ENCODE peak calls at places on chromosomes 16 and 17, in ten cellular contexts. B is NCI-H1105 treated with DMSO at 0.1 percent for 48 hours; L is nephron progenitor cell; C is activated CD4-positive, alpha-beta T cell treated with anti-CD3 and anti-CD28 coated beads, Interleukin-2, amount 10 ng/mL, durations not matched to agents 7 days and 5 days; P is T-helper 17 cell; V is head of caudate nucleus; F is skeletal muscle cell; H is stimulated activated CD8-positive, alpha-beta memory T cell treated with anti-CD3 and anti-CD28 coated beads, Interleukin-2, amount 100 ng/mL, for 48 hours; M is stimulated activated CD4-positive, alpha-beta T cell treated with anti-CD3 and anti-CD28 coated beads, Interleukin-4, amount 100 ng/mL, for 24 hours; J is H7. Q is an unnamed sample.

GRCh38 chr16:35596467-35596866 is 2137.1 kb downstream of the TP53TG3F start:
- DNase-seq in B (no peak), L (no peak), C (no peak), P (no peak), V (no peak), F (no peak), H (no peak), M (no peak), J (no peak), Q (no peak)

GRCh38 chr17:491086-492014 is 138.7 kb upstream of the RPH3AL start:
- DNase-seq in B (no peak), L (peak), C (peak), P (peak), V (no peak), F (no peak), H (no peak), M (no peak), J (peak), Q (peak)

GRCh38 chr17:15290605-15291004 is 25.5 kb upstream of the PMP22 start:
- DNase-seq in B (no peak), L (no peak), C (no peak), P (no peak), V (no peak), F (no peak), H (no peak), M (no peak), J (no peak), Q (no peak)

GRCh38 chr17:50534222-50534978 is 1.9 kb downstream of the EPN3 start:
- DNase-seq in B (no peak), L (no peak), C (no peak), P (no peak), V (no peak), F (no peak), H (no peak), M (peak), J (peak), Q (peak)

GRCh38 chr16:10594312-10594950 is 14.0 kb upstream of the EMP2 start:
- DNase-seq in B (peak), L (no peak), C (no peak), P (no peak), V (no peak), F (no peak), H (no peak), M (no peak), J (no peak), Q (peak)

GRCh38 chr17:49587366-49588073 is 11.8 kb downstream of the NXPH3 start:
- DNase-seq in B (no peak), L (no peak), C (no peak), P (no peak), V (no peak), F (no peak), H (no peak), M (no peak), J (peak), Q (no peak)

GRCh38 chr16:66605177-66605999 is 884 bp downstream of the CMTM3 start:
- DNase-seq in B (no peak), L (peak), C (peak), P (peak), V (no peak), F (no peak), H (peak), M (peak), J (peak), Q (peak)

GRCh38 chr16:47927330-47927729 is 228.5 kb downstream of the ABCC12 start:
- DNase-seq in B (no peak), L (no peak), C (no peak), P (no peak), V (no peak), F (peak), H (no peak), M (no peak), J (no peak), Q (no peak)

GRCh38 chr16:71811261-71811803 is 2.7 kb upstream of the AP1G1 start:
- DNase-seq in B (no peak), L (no peak), C (no peak), P (no peak), V (no peak), F (no peak), H (no peak), M (no peak), J (no peak), Q (no peak)

GRCh38 chr17:27351741-27352140 is 57.8 kb downstream of the WSB1 start:
- DNase-seq in B (no peak), L (no peak), C (no peak), P (no peak), V (no peak), F (no peak), H (no peak), M (no peak), J (no peak), Q (no peak)

Q was measured in left lung.